ENCODE peak calls at places on chromosomes 11 and 22, in five cellular contexts. L is dorsolateral prefrontal cortex, Z is cardiac muscle cell, G is PC-3, S is right lobe of liver. C is an unnamed sample.

GRCh38 chr11:108943853-108944252 is 279.0 kb downstream of the DDX10 start:
- DNase-seq in L (no peak), Z (no peak), G (peak; percentile 21), S (no peak), C (no peak)

GRCh38 chr11:31827458-31828206 is 16.5 kb upstream of the PAX6 start:
- DNase-seq in L (no peak), Z (no peak), G (no peak), S (no peak), C (no peak)

GRCh38 chr22:38720350-38720749 is 14.6 kb downstream of the GTPBP1 start:
- DNase-seq in L (no peak), Z (no peak), G (peak; percentile 23), S (no peak), C (no peak)

GRCh38 chr22:19931514-19931913 is 10.1 kb upstream of the COMT start:
- DNase-seq in L (no peak), Z (no peak), G (no peak), S (no peak), C (no peak)

GRCh38 chr11:101915811-101916291 is 471 bp downstream of the ANGPTL5 start:
- DNase-seq in L (no peak), Z (peak; percentile 70), G (peak; percentile 52), S (no peak), C (peak; percentile 34)

GRCh38 chr22:44154431-44154942 is 26.2 kb upstream of the PARVG start:
- DNase-seq in L (no peak), Z (peak; percentile 47), G (no peak), S (no peak), C (peak; percentile 47)

GRCh38 chr11:93817426-93818348 is 32.7 kb downstream of the VSTM5 start:
- DNase-seq in L (no peak), Z (no peak), G (no peak), S (no peak), C (no peak)

GRCh38 chr22:24996420-24996952 is 44.0 kb downstream of the KIAA1671 start:
- DNase-seq in L (no peak), Z (peak; percentile 45), G (peak; percentile 75), S (no peak), C (no peak)

GRCh38 chr11:18772211-18772610 is 19.4 kb downstream of the PTPN5 start:
- DNase-seq in L (peak; percentile 75), Z (no peak), G (no peak), S (no peak), C (no peak)

GRCh38 chr11:36463781-36464180 is 46.3 kb downstream of the TRAF6 start:
- DNase-seq in L (no peak), Z (peak; percentile 40), G (no peak), S (no peak), C (no peak)

GRCh38 chr11:75031771-75032549 is 43.2 kb downstream of the NEU3 start:
- DNase-seq in L (peak; percentile 70), Z (peak; percentile 83), G (peak; percentile 84), S (peak; percentile 83), C (no peak)
- H3K4me3 ChIP-seq in L (no peak overlapping the region), Z (no peak overlapping the region), G (no peak overlapping the region), S (no peak overlapping the region), C (no peak overlapping the region)

DNA sequence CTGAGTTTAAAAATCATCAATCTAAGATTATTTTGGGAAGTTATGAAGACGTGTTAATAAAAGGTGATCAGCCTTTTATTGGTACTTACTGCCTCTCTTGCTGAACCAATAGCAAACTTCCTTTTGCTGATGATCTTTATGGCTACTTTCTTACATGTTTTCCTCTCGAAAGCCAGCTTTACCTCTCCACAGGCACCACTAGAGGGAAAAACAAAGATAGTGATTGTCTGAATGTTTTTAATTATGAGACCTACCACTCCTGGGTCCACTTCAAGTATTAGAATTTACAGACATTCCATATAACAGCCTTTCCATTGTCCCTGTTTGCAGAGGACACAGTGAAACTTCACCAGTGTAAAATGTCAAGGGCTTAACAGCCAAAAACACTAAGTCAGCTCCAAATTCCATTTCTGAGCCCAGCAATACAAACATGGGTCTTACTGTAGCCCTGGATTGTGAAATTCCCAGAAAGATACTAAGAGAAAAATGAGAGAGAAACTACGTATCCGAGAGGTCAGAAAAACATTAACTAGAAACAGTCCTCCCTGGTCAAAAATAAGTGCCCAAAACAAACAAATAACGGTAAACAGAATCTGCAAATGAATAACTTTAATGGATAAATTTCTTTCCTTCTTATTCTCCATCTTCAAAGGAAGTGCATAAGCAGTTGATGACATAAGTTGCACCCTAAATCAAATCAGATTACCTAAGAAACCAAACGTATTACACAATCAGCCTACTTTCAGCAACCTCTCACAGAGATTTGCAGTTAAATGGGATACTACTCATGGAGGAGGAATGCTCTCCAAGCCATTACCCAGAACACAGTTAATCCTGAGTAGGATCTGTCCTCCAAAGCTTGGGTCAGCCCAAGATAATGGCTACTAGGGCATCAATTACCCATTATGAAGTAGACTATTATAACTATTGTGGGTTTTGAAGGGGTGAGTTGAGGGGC is 29.5 kb downstream of the CHEK2 start:
- DNase-seq in L (no peak), Z (peak; percentile 93), G (peak; percentile 64), S (no peak), C (peak; percentile 95)
- TF ChIP-seq CTCF in L (no peak), Z (peak; percentile 28), G (no peak), S (no peak), C (peak; percentile 35)

DNA sequence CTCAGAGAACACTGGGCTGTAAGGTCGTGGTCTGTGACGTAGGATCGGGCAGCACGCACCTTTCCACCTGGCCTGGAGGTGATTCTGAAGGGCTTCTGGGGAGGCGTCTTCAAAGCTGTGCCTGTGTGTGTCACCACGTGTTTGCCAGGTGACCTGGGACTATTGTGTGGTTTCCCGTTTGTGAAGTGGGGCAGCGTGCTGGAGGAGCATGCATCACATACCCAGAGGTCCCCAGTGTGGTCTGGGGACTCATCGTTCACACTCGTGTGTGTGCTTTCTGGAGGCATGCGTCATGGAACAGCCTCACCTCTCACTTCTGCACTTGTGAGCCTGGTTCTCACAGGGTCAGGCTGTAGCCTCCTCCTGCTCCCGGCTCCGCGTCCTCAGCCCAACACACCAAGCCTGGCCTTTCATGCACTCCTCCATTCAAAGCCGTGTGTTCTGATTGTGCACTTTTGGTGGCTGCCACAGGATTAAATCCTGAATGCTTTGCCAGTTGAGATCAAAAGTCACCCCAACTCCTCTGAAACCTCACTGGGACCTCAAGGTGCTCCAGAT is 106.3 kb downstream of the KCNQ1OT1 start:
- DNase-seq in L (no peak), Z (no peak), G (no peak), S (no peak), C (no peak)
- H3K4me3 ChIP-seq in L (no peak overlapping the region), Z (no peak overlapping the region), G (no peak overlapping the region), S (no peak overlapping the region), C (no peak overlapping the region)

DNA sequence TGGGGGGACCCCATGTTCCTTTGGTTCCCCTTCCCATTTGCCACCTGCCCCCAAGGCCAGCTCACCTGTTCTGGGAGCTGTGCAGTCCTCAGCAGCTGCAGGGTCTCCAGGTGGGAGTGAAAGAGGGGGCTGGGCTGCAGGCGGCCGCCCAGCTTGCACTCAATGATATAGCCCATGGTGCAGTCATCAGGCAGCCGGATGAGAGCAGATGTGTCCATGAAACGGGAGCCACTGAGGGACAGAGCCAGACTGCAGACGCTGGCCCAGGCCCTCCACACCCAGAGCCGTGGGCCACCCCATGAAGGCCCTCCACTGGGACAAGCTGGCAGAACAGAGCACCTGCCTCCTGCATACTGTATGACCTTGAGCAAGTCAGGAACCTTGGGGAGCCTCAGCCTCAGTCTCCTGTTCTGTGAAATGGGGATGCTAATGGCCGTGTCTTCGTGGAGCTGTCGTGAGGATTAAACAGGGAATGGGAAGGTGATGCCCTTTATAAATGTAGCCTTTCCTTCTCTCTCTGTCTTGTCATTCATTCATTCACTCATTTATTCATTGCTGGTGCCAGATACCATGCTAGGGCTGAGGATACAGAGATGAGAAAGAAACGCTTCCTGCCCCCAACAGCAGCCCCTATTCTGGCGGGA is 11.6 kb downstream of the MFNG start:
- DNase-seq in L (no peak), Z (no peak), G (no peak), S (no peak), C (no peak)
- TF ChIP-seq CTCF in L (no peak), Z (no peak), G (no peak), S (no peak), C (no peak)

DNA sequence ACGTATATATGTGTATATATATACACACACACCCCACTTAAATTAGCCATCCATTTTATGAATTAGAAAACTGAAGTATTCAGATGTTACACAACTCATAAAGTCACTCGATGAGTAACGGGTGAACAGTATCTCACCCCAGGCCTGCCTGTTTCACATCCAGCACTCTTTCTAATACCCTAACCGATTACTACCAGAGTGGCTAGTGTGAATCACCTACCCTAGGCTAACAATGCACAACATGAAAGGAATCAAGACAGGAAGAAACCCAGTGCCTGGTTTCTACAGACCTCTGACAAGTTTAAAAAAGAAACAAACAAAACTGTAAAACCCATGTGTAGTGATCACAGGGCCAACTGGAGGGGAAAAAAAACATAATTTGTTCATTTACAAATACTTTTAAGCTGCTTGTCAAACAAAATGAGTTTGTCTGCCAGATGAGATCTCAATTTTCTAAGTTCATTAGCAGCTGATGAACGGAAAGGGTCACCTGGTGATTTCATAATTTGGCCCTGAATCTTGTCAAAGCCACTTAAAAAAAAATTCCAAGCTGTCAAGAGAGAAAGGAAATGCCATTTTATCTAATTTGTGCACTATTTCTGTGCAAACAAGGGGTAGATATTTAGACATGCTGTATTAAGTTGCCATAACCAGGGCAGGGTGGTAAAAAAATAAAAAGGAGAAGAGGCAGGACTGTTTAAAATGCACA is 134.8 kb downstream of the LARGE1 start:
- DNase-seq in L (no peak), Z (peak; percentile 51), G (peak; percentile 17), S (no peak), C (peak; percentile 39)
- H3K4me3 ChIP-seq in L (no peak overlapping the region), Z (no peak overlapping the region), G (no peak overlapping the region), S (no peak overlapping the region), C (no peak overlapping the region)

GRCh38 chr11:45538939-45539338 is 126.5 kb downstream of the CHST1 start:
- DNase-seq in L (peak; percentile 76), Z (peak; percentile 61), G (no peak), S (no peak), C (no peak)

GRCh38 chr11:45541693-45542434 is 123.6 kb downstream of the CHST1 start:
- DNase-seq in L (peak; percentile 13), Z (no peak), G (no peak), S (no peak), C (no peak)

GRCh38 chr11:45537617-45538016 is 127.8 kb downstream of the CHST1 start:
- DNase-seq in L (no peak), Z (peak; percentile 64), G (no peak), S (no peak), C (no peak)

GRCh38 chr11:45535033-45535432 is 130.4 kb downstream of the CHST1 start:
- DNase-seq in L (no peak), Z (no peak), G (no peak), S (no peak), C (no peak)

DNA sequence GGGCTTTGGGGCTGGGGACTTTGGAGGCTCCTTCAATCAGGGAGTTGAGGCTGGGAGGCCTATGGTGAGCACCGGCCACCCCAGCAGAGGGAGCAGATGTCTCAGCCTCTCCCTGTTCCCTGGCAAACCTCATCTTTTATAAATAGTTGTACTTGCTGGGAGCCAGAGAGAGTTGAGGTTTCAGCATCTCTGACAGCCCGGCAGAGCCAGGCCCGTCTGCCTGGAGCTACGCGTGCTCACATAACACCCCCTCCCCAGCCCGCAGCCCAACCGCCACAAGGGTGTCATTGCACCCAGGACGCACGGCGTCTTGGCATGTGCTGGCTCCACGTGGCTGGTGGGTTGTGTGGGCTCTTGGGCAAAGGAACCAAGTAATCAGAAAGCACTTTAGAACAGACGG is 127.1 kb downstream of the CHST1 start:
- DNase-seq in L (peak; percentile 87), Z (peak; percentile 47), G (no peak), S (no peak), C (no peak)
- TF ChIP-seq CTCF in L (no peak), Z (peak; percentile 21), G (no peak), S (no peak), C (no peak)

GRCh38 chr22:22094921-22095320 is 112.3 kb upstream of the TOP3B start:
- DNase-seq in L (no peak), Z (no peak), G (no peak), S (no peak), C (no peak)
- H3K4me3 ChIP-seq in L (no peak overlapping the region), Z (no peak overlapping the region), G (no peak overlapping the region), S (no peak overlapping the region), C (no peak overlapping the region)

GRCh38 chr11:106271686-106272085 is 194.2 kb downstream of the AASDHPPT start:
- DNase-seq in L (no peak), Z (no peak), G (peak; percentile 22), S (no peak), C (no peak)
- TF ChIP-seq CTCF in L (no peak), Z (no peak), G (no peak), S (no peak), C (no peak)

C was measured in AG09309.